ENCODE peak calls at places on chromosomes 5 and 9, in four cellular contexts. G is progenitor cell of endocrine pancreas, B is sigmoid colon, R is foreskin fibroblast. H is an unnamed sample.

GRCh38 chr9:124950050-124950718 is 9.3 kb upstream of the GOLGA1 start:
- DNase-seq in R (no peak), G (no peak), B (no peak), H (no peak)

GRCh38 chr5:177553671-177554429 is 513 bp downstream of the FAM193B start:
- DNase-seq in R (peak), G (peak), B (peak), H (peak)

GRCh38 chr5:78519198-78519941 is 129.2 kb downstream of the LHFPL2 start:
- DNase-seq in R (no peak), B (no peak), G (no peak), H (no peak)

GRCh38 chr5:160550075-160550474 is 128.4 kb downstream of the PTTG1 start:
- DNase-seq in G (no peak), R (no peak), B (no peak), H (no peak)

GRCh38 chr9:113976915-113977314 is 100.8 kb downstream of the ZNF618 start:
- DNase-seq in G (no peak), R (no peak), B (no peak), H (no peak)

GRCh38 chr5:34507948-34508347 is 148.2 kb upstream of the RAI14 start:
- DNase-seq in G (no peak), R (no peak), B (no peak), H (no peak)

GRCh38 chr9:78023003-78023741 is 8.4 kb downstream of the GNAQ start:
- DNase-seq in B (no peak), G (no peak), R (peak), H (no peak)

GRCh38 chr5:39494099-39494498 is 69.3 kb upstream of the DAB2 start:
- DNase-seq in R (no peak), G (no peak), B (no peak), H (no peak)

GRCh38 chr9:36980148-36980974 is 53.7 kb downstream of the PAX5 start:
- DNase-seq in G (no peak), R (no peak), B (peak), H (no peak)

GRCh38 chr5:14986413-14986812 is 114.8 kb upstream of the ANKH start:
- DNase-seq in R (no peak), B (no peak), G (no peak), H (no peak)

GRCh38 chr5:153490124-153491085 is at the start of gene GRIA1:
- DNase-seq in G (no peak), B (no peak), R (peak), H (no peak)

GRCh38 chr9:128249914-128250838 is 25.6 kb downstream of the GOLGA2 start:
- DNase-seq in R (peak), B (peak), G (peak), H (peak)

GRCh38 chr5:100407053-100407452 is 128.1 kb upstream of the FAM174A start:
- DNase-seq in R (no peak), B (no peak), G (no peak), H (no peak)

GRCh38 chr5:150627731-150628545 is 12.5 kb upstream of the SYNPO start:
- DNase-seq in B (no peak), R (peak), G (no peak), H (no peak)

GRCh38 chr9:101582593-101582992 is 12.2 kb downstream of the PPP3R2 start:
- DNase-seq in G (no peak), B (no peak), R (peak), H (no peak)

GRCh38 chr5:181024245-181025029 is 15.6 kb upstream of the BTNL9 start:
- DNase-seq in R (no peak), G (no peak), B (no peak), H (no peak)

GRCh38 chr9:130143974-130144373 is 28.2 kb upstream of the NCS1 start:
- DNase-seq in R (peak), B (peak), G (no peak), H (no peak)

GRCh38 chr9:106058460-106058859 is 364.1 kb downstream of the TMEM38B start:
- DNase-seq in G (no peak), R (no peak), B (no peak), H (no peak)

GRCh38 chr5:73280821-73281746 is 108.1 kb downstream of the TMEM174 start:
- DNase-seq in R (peak), G (no peak), B (no peak), H (no peak)

GRCh38 chr9:111831371-111832108 is 36.8 kb upstream of the SHOC1 start:
- DNase-seq in B (no peak), R (no peak), G (no peak), H (no peak)

GRCh38 chr5:88691945-88692868 is 190.8 kb downstream of the MEF2C start:
- DNase-seq in G (no peak), B (no peak), R (no peak), H (no peak)
- TF ChIP-seq CTCF in G (no peak), B (no peak), R (no peak), H (no peak)

DNA sequence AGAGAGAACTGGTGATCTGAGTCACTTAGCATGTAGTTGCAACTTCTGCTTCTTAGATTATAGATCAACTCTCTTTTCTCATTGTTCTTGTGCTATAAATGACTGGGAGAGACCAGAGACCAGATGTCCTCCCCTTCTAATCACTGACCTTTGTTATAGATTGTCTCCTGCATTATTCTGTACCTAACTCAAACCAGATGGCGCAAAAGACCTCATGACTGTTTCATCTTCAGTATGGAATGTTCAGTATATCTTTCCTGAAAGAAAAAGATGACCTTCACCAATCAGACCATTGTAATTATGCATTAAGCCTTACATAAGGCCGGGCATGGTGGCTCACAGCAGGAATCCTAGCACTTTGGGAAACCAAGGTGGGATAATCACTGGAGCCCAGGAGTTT is 30.5 kb upstream of the ADAM19 start:
- DNase-seq in B (no peak), G (no peak), R (peak), H (no peak)
- TF ChIP-seq CTCF in B (no peak), G (no peak), R (no peak), H (no peak)

DNA sequence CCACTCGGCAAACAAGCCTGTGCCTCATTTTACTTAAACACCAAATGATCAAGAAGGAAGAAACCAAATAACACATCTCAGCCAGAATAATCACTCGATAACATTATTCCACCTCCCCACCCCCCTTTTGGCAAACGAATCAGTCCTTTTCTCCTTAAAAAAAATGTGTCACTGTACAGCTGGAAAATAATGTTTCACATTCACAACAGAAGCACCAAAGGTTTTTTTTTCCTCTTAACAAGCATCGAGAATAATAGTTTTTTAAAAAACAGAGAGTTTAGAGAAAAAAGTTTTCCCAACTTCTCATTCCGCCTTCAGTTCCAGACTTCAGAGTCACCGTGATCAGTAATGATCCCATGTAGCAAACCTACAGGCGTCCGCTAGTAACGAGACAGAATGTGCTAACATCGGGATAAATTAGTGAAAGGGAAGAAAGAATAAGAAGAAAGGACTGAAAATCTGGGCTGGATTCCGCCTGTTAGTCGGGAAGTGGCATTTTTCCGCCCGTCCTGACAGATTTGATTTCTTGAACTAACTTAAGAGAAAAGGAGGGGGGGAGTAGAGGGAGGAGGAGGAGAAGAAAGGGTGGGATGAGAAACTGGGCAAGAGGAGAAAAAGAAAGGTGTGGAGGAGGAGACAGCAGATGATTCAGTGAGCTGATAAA is at the start of gene ZNF608:
- DNase-seq in R (peak), G (no peak), B (no peak), H (no peak)
- TF ChIP-seq CTCF in R (no peak), G (peak), B (no peak), H (no peak)

GRCh38 chr9:89723696-89724095 is 118.9 kb downstream of the GADD45G start:
- DNase-seq in B (no peak), G (no peak), R (no peak), H (no peak)
- TF ChIP-seq CTCF in B (no peak), G (no peak), R (no peak), H (no peak)

GRCh38 chr9:17795708-17796107 is 216.8 kb downstream of the SH3GL2 start:
- DNase-seq in G (no peak), B (no peak), R (no peak), H (no peak)

GRCh38 chr9:17799383-17799782 is 220.5 kb downstream of the SH3GL2 start:
- DNase-seq in B (no peak), G (no peak), R (peak), H (no peak)

GRCh38 chr9:17789316-17789715 is 210.4 kb downstream of the SH3GL2 start:
- DNase-seq in G (no peak), B (no peak), R (no peak), H (no peak)

DNA sequence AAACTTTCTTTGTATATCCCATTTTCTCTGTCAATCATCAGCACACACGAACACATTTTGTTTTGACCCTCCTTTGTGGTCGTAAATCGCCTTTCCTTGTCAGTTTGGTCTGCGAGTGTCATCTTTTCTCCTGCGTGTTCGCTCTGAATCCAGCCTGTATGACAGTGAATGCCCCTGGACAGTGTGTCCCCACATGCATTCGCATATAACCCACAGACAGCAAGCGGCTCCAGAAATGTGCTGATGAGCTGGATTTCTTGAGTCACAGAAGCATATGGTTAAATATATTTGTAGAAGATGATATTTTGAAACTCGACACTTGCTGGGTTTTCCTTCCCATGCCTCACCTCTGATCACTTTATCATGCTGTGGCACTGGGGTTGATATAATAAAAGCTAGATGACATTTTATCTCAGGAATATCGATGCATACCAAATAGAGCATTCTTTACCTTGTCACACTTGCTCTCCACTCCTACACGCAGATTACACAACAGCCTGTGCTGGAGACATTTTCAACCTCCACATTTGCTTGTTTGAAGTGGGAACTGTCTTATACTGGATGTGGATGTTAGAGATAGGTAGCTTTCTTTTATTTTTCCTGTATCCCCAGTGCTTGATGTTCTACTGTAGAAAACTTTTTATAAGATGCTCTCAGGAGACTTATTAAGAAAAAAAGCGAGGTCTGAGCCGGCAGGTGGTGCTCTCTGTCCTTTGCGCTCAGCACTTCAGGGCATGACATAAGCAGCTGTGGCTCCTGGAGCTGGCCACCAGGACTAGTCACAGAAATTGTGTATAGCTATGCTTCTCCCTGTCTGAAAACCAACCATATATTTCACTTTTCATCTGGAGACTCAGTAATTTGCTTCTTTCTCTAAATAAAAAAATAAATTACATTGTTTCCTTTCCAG is 215.1 kb downstream of the SH3GL2 start:
- DNase-seq in B (no peak), G (no peak), R (peak), H (no peak)
- TF ChIP-seq CTCF in B (no peak), G (peak), R (peak), H (peak)

DNA sequence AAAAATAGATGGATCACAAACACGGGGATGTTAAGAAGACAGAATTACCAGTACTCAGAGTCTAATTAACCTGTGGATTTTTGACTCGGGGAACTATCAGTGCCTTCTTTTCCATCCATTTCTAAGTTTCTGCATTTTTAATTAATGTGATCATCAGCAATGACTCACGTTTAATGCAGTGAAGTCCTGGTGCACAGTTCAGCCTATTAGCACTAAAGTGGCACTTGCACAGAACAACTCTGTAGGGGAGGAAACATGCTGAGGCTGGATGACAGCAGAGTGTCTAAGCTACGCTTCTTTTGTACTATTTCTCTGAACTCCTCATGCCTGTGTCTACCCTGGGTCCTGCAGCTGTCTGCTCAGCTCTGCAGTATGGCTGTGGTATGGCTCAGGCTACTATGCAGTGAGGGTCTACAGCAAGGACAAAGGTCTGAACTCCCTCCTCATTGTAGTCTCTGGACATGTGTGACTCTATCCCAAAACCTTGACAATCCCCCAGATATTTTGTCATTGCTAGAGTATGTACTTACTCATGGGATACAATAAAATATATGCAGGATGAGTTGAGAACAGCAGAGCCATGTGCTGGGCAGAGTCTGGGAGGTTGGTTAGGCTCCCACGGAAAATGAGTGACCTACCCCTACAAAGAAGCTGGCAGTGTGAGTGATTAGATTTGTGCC is 147.8 kb downstream of the GHR start:
- DNase-seq in B (no peak), R (peak), G (no peak), H (no peak)
- TF ChIP-seq CTCF in B (no peak), R (no peak), G (no peak), H (no peak)

GRCh38 chr5:32319392-32319791 is 6.7 kb upstream of the MTMR12 start:
- DNase-seq in R (no peak), G (no peak), B (no peak), H (no peak)
- TF ChIP-seq CTCF in R (no peak), G (no peak), B (no peak), H (no peak)

H was measured in mesothelial cell of epicardium.